ENCODE peak calls at places on chromosomes 2 and 18, in five cellular contexts. L is cardiac muscle cell, M is HTR-8/SVneo, K is head of caudate nucleus, O is GM20000. N is an unnamed sample.
A peak's percentile ranks its signal among the peaks of the same experiment; 100 is the strongest.

GRCh38 chr2:237438082-237438925 is 24.3 kb upstream of the COL6A3 start:
- DNase-seq in M (no peak), O (no peak), L (no peak), K (no peak), N (no peak)

GRCh38 chr2:200703132-200703925 is 108.4 kb upstream of the BZW1 start:
- DNase-seq in L (peak; percentile 30), K (no peak), O (no peak), M (peak; percentile 38), N (peak; percentile 82)

GRCh38 chr2:45874324-45874723 is 222.8 kb downstream of the PRKCE start:
- DNase-seq in M (no peak), O (no peak), K (no peak), L (no peak), N (peak; percentile 35)

GRCh38 chr18:907171-907879 is 2.7 kb downstream of the ADCYAP1 start:
- DNase-seq in O (peak; percentile 36), L (peak; percentile 44), K (no peak), M (no peak), N (no peak)

GRCh38 chr2:42105330-42106256 is 57.8 kb downstream of the PKDCC start:
- DNase-seq in M (no peak), L (no peak), K (no peak), O (peak; percentile 67), N (no peak)

GRCh38 chr2:59790186-59791142 is 763.0 kb downstream of the BCL11A start:
- DNase-seq in O (no peak), L (no peak), M (no peak), K (no peak), N (no peak)

GRCh38 chr2:71884303-71885042 is 263.2 kb downstream of the CYP26B1 start:
- DNase-seq in O (no peak), M (no peak), K (no peak), L (no peak), N (no peak)

GRCh38 chr2:97928591-97928990 is 67.2 kb downstream of the TMEM131 start:
- DNase-seq in L (no peak), K (no peak), O (no peak), M (no peak), N (no peak)

GRCh38 chr18:35458677-35459441 is 38.9 kb downstream of the INO80C start:
- DNase-seq in K (no peak), O (peak; percentile 46), M (peak; percentile 68), L (peak; percentile 10), N (no peak)